ENCODE peak calls at places on chromosome 11, in seven cellular contexts. F is lower leg skin, E is ovary, Z is H54, I is stomach, L is testis, A is heart left ventricle. U is an unnamed sample.

GRCh38 chr11:34050967-34051348 is 573 bp upstream of the CAPRIN1 start:
- DNase-seq in F (no peak), E (no peak), Z (peak), I (no peak), L (no peak), A (no peak), U (no peak)

GRCh38 chr11:496834-497564 is 10.0 kb downstream of the RNH1 start:
- DNase-seq in F (no peak), E (no peak), Z (no peak), I (no peak), L (no peak), A (no peak), U (no peak)

GRCh38 chr11:77416357-77416756 is 57.5 kb downstream of the PAK1 start:
- DNase-seq in F (no peak), E (no peak), Z (no peak), I (no peak), L (no peak), A (no peak), U (no peak)

GRCh38 chr11:121393855-121394254 is 58.3 kb upstream of the SORL1 start:
- DNase-seq in F (no peak), E (no peak), Z (no peak), I (no peak), L (no peak), A (no peak), U (no peak)

GRCh38 chr11:1401656-1402221 is 12.0 kb downstream of the BRSK2 start:
- DNase-seq in F (no peak), E (peak), Z (peak), I (peak), L (peak), A (peak), U (no peak)

GRCh38 chr11:65180877-65181568 is 705 bp upstream of the CAPN1 start:
- DNase-seq in F (peak), E (peak), Z (peak), I (peak), L (peak), A (peak), U (peak)

GRCh38 chr11:64810891-64811272 is 531 bp upstream of the MEN1 start:
- DNase-seq in F (no peak), E (no peak), Z (peak), I (peak), L (peak), A (no peak), U (no peak)

GRCh38 chr11:127274328-127274676 is 273.7 kb upstream of the KIRREL3 start:
- DNase-seq in F (peak), E (no peak), Z (no peak), I (no peak), L (no peak), A (no peak), U (no peak)

GRCh38 chr11:9596926-9597325 is 23.5 kb downstream of the WEE1 start:
- DNase-seq in F (no peak), E (no peak), Z (no peak), I (no peak), L (no peak), A (no peak), U (no peak)

GRCh38 chr11:86641537-86642270 is 30.7 kb downstream of the ME3 start:
- DNase-seq in F (no peak), E (no peak), Z (no peak), I (no peak), L (no peak), A (no peak), U (no peak)

GRCh38 chr11:121337740-121338272 is 45.2 kb downstream of the SC5D start:
- DNase-seq in F (peak), E (no peak), Z (no peak), I (no peak), L (peak), A (no peak), U (no peak)

GRCh38 chr11:117715801-117716200 is 81.2 kb downstream of the DSCAML1 start:
- DNase-seq in F (no peak), E (no peak), Z (no peak), I (no peak), L (no peak), A (no peak), U (no peak)

GRCh38 chr11:121372028-121372427 is 79.5 kb downstream of the SC5D start:
- DNase-seq in F (no peak), E (no peak), Z (no peak), I (no peak), L (no peak), A (no peak), U (no peak)

GRCh38 chr11:116062526-116063171 is 558.4 kb upstream of the CADM1 start:
- DNase-seq in F (no peak), E (no peak), Z (no peak), I (no peak), L (no peak), A (no peak), U (no peak)

GRCh38 chr11:107858217-107859070 is at the start of gene SLC35F2:
- DNase-seq in F (peak), E (peak), Z (no peak), I (peak), L (peak), A (peak), U (peak)
- TF ChIP-seq POLR2A in F (no peak), E (no peak), Z (no peak), I (no peak), L (no peak), A (no peak), U (no peak)

GRCh38 chr11:62881579-62882427 is 1.1 kb downstream of the SLC3A2 start:
- DNase-seq in F (peak), E (peak), Z (peak), I (peak), L (peak), A (peak), U (peak)

GRCh38 chr11:62879554-62879953 is 1.1 kb upstream of the SLC3A2 start:
- DNase-seq in F (peak), E (peak), Z (no peak), I (peak), L (peak), A (no peak), U (no peak)

GRCh38 chr11:62880231-62880802 is 379 bp upstream of the SLC3A2 start:
- DNase-seq in F (peak), E (peak), Z (no peak), I (no peak), L (peak), A (peak), U (peak)

GRCh38 chr11:62882428-62882742 is 1.7 kb downstream of the SLC3A2 start:
- DNase-seq in F (no peak), E (no peak), Z (no peak), I (no peak), L (no peak), A (no peak), U (no peak)

GRCh38 chr11:62880803-62881578 is at the start of gene SLC3A2:
- DNase-seq in F (peak), E (peak), Z (peak), I (peak), L (peak), A (peak), U (peak)
- TF ChIP-seq POLR2A in F (peak), E (peak), Z (peak), I (no peak), L (peak), A (peak), U (peak)

DNA sequence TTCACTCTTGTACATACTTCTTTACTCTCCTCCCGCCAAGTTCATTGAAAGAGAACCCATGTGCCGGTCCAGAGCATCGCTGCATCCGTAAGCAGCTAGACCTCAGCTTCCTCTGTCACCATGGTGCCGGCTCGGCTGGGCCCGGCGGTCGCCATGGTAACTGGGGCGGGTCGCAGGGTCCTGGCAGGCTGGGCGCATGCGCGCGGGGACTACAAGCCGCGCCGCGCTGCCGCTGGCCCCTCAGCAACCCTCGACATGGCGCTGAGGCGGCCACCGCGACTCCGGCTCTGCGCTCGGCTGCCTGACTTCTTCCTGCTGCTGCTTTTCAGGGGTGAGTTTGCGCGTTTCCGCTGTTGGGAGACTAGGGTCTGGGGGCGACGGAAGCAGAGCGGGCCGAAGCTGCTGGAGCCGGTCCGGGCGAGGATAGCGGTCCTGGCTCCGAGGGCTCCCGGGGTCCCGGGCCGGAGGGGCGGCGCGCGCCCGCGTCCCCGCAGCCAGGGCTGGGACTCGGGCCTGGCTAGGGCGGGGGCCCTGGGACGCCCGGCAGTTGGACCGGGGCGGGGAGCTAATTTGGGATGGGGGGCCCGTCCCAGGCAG is at the start of gene JAM3:
- DNase-seq in F (peak), E (peak), Z (peak), I (peak), L (peak), A (peak), U (peak)
- TF ChIP-seq POLR2A in F (no peak), E (peak), Z (peak), I (no peak), L (peak), A (no peak), U (no peak)

DNA sequence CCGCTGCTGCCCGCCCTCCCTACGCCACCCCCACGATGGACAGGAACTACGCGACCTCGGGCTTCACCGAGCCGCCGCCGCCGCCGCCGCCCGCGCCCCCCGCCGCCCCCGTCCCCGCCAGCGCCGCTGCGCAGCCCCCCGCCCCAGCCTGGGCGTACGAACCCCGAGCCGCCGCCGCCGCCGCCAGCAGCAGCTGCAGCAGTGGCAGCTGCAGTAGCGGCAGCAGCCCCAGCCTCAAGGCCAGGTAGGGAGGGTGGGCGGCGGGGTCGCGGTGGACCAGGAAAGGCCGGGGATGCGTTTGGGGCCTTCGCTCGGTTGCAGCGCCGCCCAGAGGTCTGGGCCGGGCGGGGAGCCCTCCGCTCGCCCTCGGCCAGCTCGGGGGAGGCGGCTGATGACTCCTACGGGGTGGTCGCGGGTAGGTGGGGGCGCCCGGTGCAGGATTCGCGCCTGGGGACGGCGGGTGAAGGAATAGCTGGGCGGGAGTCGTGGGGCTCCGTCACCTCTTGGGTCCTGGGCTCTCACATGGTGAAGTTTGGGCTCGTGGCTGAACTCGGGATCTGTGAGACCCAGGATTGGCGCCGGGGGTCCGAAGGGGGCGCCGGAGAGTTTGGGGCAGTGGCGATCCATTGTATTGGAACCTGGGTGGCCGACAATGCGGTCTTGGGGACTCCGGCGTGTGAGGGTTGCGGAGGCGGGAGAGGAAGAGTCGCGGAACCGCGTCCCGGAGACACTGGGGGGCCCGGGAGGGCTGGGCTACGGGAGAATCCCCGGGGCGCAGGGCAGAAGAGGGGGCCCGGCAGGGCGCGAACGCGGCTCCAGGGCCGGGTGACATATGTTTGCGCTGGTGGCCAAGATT is 708 bp downstream of the QSER1 start:
- DNase-seq in F (peak), E (peak), Z (peak), I (peak), L (peak), A (peak), U (peak)
- TF ChIP-seq POLR2A in F (no peak), E (no peak), Z (no peak), I (no peak), L (no peak), A (no peak), U (no peak)

GRCh38 chr11:14380947-14381555 is 22.1 kb upstream of the RRAS2 start:
- DNase-seq in F (peak), E (peak), Z (peak), I (peak), L (peak), A (peak), U (peak)
- TF ChIP-seq POLR2A in F (no peak), E (no peak), Z (peak), I (no peak), L (no peak), A (no peak), U (no peak)

GRCh38 chr11:61888590-61888989 is 2.8 kb downstream of the FADS3 start:
- DNase-seq in F (no peak), E (no peak), Z (no peak), I (no peak), L (no peak), A (no peak), U (no peak)

GRCh38 chr11:61891331-61892084 is at the start of gene FADS3:
- DNase-seq in F (peak), E (peak), Z (peak), I (peak), L (peak), A (peak), U (peak)

GRCh38 chr11:61892085-61892370 is 683 bp upstream of the FADS3 start:
- DNase-seq in F (no peak), E (no peak), Z (no peak), I (no peak), L (no peak), A (no peak), U (no peak)

GRCh38 chr11:61889831-61890230 is 1.5 kb downstream of the FADS3 start:
- DNase-seq in F (no peak), E (no peak), Z (no peak), I (no peak), L (no peak), A (no peak), U (no peak)

GRCh38 chr11:61890536-61891330 is 612 bp downstream of the FADS3 start:
- DNase-seq in F (peak), E (peak), Z (peak), I (no peak), L (peak), A (no peak), U (peak)
- TF ChIP-seq POLR2A in F (no peak), E (no peak), Z (no peak), I (no peak), L (no peak), A (no peak), U (no peak)